ENCODE peak calls at places on chromosomes 5 and 9, in ten cellular contexts. W is stomach; R is Peyer's patch; H is psoas muscle; B is IMR-90; M is neuronal stem cell; A is right lobe of liver; K is mucosa of descending colon; V is CD8-positive, alpha-beta T cell; L is spleen. E is an unnamed sample. For H3K36me3, the result is how much of the 10 kb centered on the place peaks cover.

GRCh38 chr5:142798099-142798768 is 28.1 kb downstream of the ARHGAP26 start:
- DNase-seq in W (no peak), R (peak), H (no peak), B (no peak), M (no peak), A (no peak), K (no peak), V (no peak), L (no peak), E (no peak)

GRCh38 chr5:13553896-13554295 is 390.6 kb downstream of the DNAH5 start:
- DNase-seq in W (no peak), R (no peak), H (no peak), B (no peak), M (peak), A (peak), K (no peak), V (no peak), L (no peak), E (no peak)

GRCh38 chr9:32419921-32420320 is 35.5 kb downstream of the ACO1 start:
- DNase-seq in W (no peak), R (no peak), H (no peak), B (peak), M (no peak), A (no peak), K (no peak), V (no peak), L (no peak), E (no peak)

GRCh38 chr9:82601272-82601835 is 461.6 kb downstream of the RASEF start:
- DNase-seq in W (no peak), R (no peak), H (no peak), B (peak), M (no peak), A (no peak), K (no peak), V (no peak), L (no peak), E (peak)

GRCh38 chr9:26742843-26743242 is 149.8 kb downstream of the CAAP1 start:
- DNase-seq in W (no peak), R (no peak), H (no peak), B (no peak), M (no peak), A (no peak), K (no peak), V (no peak), L (no peak), E (no peak)

GRCh38 chr9:104093162-104093561 is 947 bp upstream of the SMC2 start:
- DNase-seq in W (no peak), R (no peak), H (no peak), B (peak), M (no peak), A (no peak), K (no peak), V (no peak), L (no peak), E (peak)

GRCh38 chr9:110580850-110581249 is 1.3 kb upstream of the SVEP1 start:
- DNase-seq in W (no peak), R (no peak), H (no peak), B (peak), M (no peak), A (no peak), K (no peak), V (no peak), L (no peak), E (no peak)

GRCh38 chr5:71457106-71457505 is 1.7 kb downstream of the BDP1 start:
- DNase-seq in W (no peak), R (no peak), H (no peak), B (no peak), M (no peak), A (no peak), K (no peak), V (no peak), L (no peak), E (no peak)

GRCh38 chr5:149317281-149318048 is 27.8 kb upstream of the GRPEL2 start:
- DNase-seq in W (peak), R (no peak), H (no peak), B (peak), M (peak), A (no peak), K (no peak), V (no peak), L (no peak), E (peak)

GRCh38 chr5:39005566-39006232 is 68.5 kb downstream of the RICTOR start:
- DNase-seq in W (no peak), R (no peak), H (no peak), B (peak), M (no peak), A (no peak), K (no peak), V (no peak), L (no peak), E (no peak)

GRCh38 chr9:21813575-21814473 is 11.4 kb downstream of the MTAP start:
- DNase-seq in W (peak), R (peak), H (peak), B (peak), M (peak), A (no peak), K (no peak), V (peak), L (no peak), E (peak)

GRCh38 chr9:79799691-79800345 is 228.1 kb downstream of the TLE4 start:
- DNase-seq in W (no peak), R (no peak), H (no peak), B (no peak), M (no peak), A (no peak), K (no peak), V (no peak), L (no peak), E (peak)

GRCh38 chr5:36478646-36479307 is 127.6 kb upstream of the SLC1A3 start:
- DNase-seq in W (no peak), R (no peak), H (no peak), B (no peak), M (no peak), A (no peak), K (no peak), V (no peak), L (no peak), E (no peak)

GRCh38 chr5:79845448-79846197 is 145.4 kb downstream of the MTX3 start:
- DNase-seq in W (no peak), R (no peak), H (no peak), B (peak), M (no peak), A (no peak), K (no peak), V (no peak), L (no peak), E (peak)

GRCh38 chr9:110160163-110160562 is 47.8 kb downstream of the C9orf152 start:
- DNase-seq in W (no peak), R (no peak), H (no peak), B (peak), M (no peak), A (no peak), K (no peak), V (no peak), L (no peak), E (no peak)

DNA sequence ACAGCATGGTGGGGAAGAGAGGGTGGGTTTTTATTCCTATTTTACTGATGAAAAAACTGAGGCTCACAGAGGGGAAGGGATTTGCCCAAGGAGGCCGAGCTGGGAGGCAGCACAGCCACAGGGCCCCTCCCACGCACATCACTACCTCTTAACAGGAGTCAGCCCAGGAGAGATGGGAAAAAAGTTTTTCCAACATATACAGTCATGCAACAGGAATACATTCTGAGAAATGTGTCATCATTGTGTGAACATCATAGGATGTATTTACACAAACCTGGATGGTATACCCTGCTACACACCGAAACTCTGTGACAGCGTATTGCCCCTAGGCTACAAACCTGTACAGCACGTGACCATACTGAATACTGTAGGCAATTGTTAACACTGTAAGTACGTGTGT is 11.6 kb downstream of the TRAF1 start:
- DNase-seq in W (no peak), R (no peak), H (no peak), B (peak), M (no peak), A (no peak), K (no peak), V (no peak), L (no peak), E (no peak)
- H3K36me3 ChIP-seq in W (under half), R (under half), H (under half), B (under half), M (under half), A (under half), K (under half), V (half or more), L (half or more), E (under half)

GRCh38 chr9:113012492-113012891 is 500 bp upstream of the ZNF883 start:
- DNase-seq in W (no peak), R (no peak), H (no peak), B (no peak), M (no peak), A (no peak), K (no peak), V (no peak), L (no peak), E (peak)

GRCh38 chr9:113011911-113012381 is at the start of gene ZNF883:
- DNase-seq in W (peak), R (no peak), H (peak), B (peak), M (peak), A (peak), K (peak), V (no peak), L (peak), E (peak)
- H3K4me3 ChIP-seq in W (peak), R (peak), H (peak), B (peak), M (peak), A (peak), K (no peak), V (peak), L (peak), E (peak)

GRCh38 chr9:114565204-114565603 is 22.4 kb upstream of the ATP6V1G1 start:
- DNase-seq in W (no peak), R (no peak), H (no peak), B (no peak), M (no peak), A (no peak), K (no peak), V (no peak), L (no peak), E (no peak)
- H3K36me3 ChIP-seq in W (under half), R (under half), H (under half), B (under half), M (under half), A (under half), K (under half), V (under half), L (under half), E (under half)

GRCh38 chr9:108787664-108788048 is 68.1 kb downstream of the ACTL7B start:
- DNase-seq in W (no peak), R (no peak), H (no peak), B (no peak), M (no peak), A (no peak), K (no peak), V (no peak), L (no peak), E (no peak)

GRCh38 chr9:108789742-108790141 is 66.0 kb downstream of the ACTL7B start:
- DNase-seq in W (no peak), R (no peak), H (no peak), B (no peak), M (no peak), A (no peak), K (no peak), V (no peak), L (no peak), E (no peak)

GRCh38 chr9:108786322-108786721 is 69.5 kb downstream of the ACTL7B start:
- DNase-seq in W (no peak), R (no peak), H (no peak), B (no peak), M (no peak), A (no peak), K (no peak), V (no peak), L (no peak), E (no peak)

GRCh38 chr9:108784998-108785397 is 70.8 kb downstream of the ACTL7B start:
- DNase-seq in W (no peak), R (no peak), H (no peak), B (no peak), M (no peak), A (no peak), K (no peak), V (no peak), L (no peak), E (no peak)

DNA sequence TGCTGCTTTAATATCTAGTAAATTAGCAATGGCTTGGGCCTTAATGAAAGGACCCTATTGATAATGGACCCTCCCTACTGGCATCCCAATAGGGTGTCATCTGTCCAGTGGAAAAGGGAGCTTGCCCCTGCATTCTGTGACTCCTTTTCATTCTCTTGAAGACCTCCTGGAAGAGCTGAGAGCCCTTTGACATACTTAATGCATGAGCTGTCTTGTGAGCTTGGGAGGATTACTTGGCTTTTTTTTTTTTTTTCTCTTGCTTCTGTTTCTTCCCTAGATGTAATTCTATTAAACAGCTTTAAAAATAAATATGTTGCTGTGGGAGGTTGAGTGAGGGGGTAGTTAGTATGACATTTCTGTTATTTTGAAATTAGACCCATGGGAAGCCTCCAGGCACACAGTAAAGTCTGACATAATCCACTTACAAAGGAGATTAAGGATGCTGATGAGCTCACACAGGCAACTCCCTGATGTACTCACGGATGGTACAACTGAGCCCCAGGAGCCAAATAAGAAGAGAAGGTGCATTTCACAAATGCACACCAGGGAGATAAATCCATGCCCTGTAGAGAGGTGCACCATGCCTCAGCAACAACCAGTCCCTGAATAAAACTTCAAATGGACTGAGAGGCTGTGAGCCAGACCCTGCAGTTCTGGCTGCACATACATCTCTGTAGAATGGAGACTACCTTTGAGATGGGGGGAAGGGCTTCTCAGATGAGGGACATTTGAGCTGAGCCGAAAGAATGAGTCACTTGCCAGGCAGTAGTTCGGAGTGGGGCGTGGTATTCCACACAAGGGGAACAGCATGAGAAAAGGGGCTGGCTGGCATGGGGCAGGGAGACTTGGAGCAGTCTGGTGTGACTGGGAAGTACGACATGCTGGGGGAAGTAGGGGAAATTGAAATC is 68.8 kb downstream of the ACTL7B start:
- DNase-seq in W (no peak), R (no peak), H (no peak), B (peak), M (no peak), A (no peak), K (no peak), V (no peak), L (no peak), E (peak)
- H3K4me3 ChIP-seq in W (no peak), R (no peak), H (no peak), B (no peak), M (no peak), A (no peak), K (no peak), V (no peak), L (no peak), E (no peak)

DNA sequence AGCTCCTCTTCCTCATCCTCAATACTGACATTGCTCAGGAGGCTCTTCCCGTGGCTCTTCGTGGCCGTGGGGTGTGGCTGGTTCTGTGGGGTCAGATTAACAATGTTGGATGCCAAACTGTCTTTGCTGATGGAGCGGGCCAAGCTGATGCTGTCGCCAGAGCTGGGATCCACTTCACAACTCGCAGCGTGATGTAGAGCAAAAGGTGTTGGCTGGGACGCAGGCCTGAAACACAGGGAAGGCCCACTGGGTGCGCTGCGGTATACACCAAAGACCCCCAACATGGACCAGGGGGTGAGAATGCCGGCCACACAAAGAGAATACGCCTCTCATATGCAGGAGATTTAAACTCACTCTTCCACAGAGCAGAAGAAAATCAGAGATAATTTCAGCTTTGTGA is 84.3 kb downstream of the CAMSAP1 start:
- DNase-seq in W (no peak), R (no peak), H (no peak), B (no peak), M (no peak), A (no peak), K (no peak), V (no peak), L (no peak), E (no peak)
- H3K36me3 ChIP-seq in W (under half), R (under half), H (half or more), B (half or more), M (half or more), A (under half), K (under half), V (under half), L (half or more), E (under half)

DNA sequence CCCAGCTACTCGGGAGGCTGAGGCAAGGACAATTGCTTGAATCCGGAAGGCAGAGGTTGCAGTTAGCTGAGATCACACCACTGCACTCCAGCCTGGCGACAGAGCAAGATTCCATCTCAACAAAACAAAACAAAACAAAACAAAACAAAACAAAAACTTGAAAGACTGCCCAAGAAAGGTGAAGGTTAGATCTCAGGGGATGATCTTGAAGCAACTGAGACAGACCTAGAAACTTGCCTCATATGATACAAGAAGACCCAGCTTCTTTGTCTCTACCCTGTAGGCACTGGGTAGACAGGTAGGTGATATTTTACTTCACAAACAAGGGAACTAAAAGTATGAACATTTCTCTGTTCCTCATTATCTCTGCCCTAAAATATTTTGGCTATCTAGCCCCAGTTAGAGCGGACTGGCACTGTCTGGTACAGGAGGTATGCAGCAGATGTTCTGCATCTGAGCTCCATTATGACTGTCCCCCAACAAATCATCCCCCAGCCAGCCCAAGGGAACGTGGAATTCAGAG is 26.3 kb upstream of the SHOC1 start:
- DNase-seq in W (no peak), R (no peak), H (no peak), B (no peak), M (no peak), A (no peak), K (no peak), V (no peak), L (no peak), E (no peak)
- H3K4me3 ChIP-seq in W (no peak), R (no peak), H (no peak), B (no peak), M (no peak), A (no peak), K (no peak), V (no peak), L (no peak), E (no peak)

GRCh38 chr9:68970150-68970549 is 43.8 kb downstream of the PRKACG start:
- DNase-seq in W (no peak), R (no peak), H (no peak), B (no peak), M (no peak), A (no peak), K (no peak), V (no peak), L (no peak), E (no peak)
- H3K36me3 ChIP-seq in W (under half), R (under half), H (under half), B (under half), M (half or more), A (under half), K (under half), V (under half), L (under half), E (under half)

DNA sequence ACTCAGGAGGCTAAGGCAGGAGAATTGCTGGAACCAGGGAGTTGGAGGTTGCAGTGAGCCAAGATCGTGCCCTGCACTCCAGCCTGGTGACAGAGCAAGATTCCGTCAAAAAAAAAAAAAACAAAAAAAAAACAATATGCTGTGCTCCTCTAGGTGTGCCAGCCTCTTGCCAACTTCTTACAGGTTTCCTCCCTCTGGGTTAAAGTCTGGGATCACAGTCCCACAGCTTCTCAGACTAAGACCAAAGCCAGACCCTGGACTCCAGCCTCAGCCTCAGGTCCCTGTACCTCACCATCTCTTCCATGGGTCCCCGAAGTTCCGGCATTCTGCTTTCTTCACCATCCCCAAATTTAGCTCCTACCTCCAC is 180.8 kb upstream of the MVB12B start:
- DNase-seq in W (no peak), R (peak), H (no peak), B (no peak), M (no peak), A (no peak), K (no peak), V (no peak), L (no peak), E (no peak)
- H3K4me3 ChIP-seq in W (no peak), R (no peak), H (no peak), B (no peak), M (no peak), A (no peak), K (no peak), V (no peak), L (no peak), E (no peak)

DNA sequence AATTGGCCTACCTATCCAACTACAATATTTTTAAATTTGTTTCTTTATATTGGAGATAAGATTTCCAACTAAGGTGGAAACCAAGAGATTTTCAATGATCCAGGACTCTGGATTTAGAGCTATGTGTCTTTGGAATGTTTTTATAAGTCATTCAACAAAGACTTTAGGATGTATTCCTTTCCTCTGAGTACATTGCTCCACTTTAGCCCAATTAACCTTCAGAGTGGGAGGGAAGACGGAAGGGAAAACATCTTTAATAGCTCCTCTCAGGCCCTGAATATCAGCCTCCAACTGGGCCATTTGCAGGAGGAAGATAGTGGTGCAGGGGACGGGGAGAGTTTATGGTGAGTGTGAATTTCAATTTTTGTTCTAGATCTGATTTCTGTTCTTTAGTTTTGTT is 239.2 kb downstream of the PIK3R1 start:
- DNase-seq in W (no peak), R (no peak), H (no peak), B (no peak), M (no peak), A (no peak), K (no peak), V (no peak), L (no peak), E (no peak)
- H3K36me3 ChIP-seq in W (under half), R (under half), H (under half), B (under half), M (under half), A (under half), K (under half), V (under half), L (under half), E (under half)